ENCODE peak calls at places on chromosome 5, in four cellular contexts. One of them, this sample, is unnamed.
A peak's percentile ranks its signal among the peaks of the same experiment; 100 is the strongest.

GRCh38 chr5:61100425-61100824 is 61.8 kb downstream of the SMIM15 start:
- DNase-seq in transverse colon: no peak
- DNase-seq in stimulated activated CD8-positive, alpha-beta memory T cell treated with anti-CD3 and anti-CD28 coated beads, Interleukin-15, amount 100 ng/mL, for 4 hours: no peak
- DNase-seq in HT1080: no peak
- DNase-seq in this sample: no peak

GRCh38 chr5:159182691-159183090 is 26.7 kb downstream of the RNF145 start:
- DNase-seq in transverse colon: no peak
- DNase-seq in stimulated activated CD8-positive, alpha-beta memory T cell treated with anti-CD3 and anti-CD28 coated beads, Interleukin-15, amount 100 ng/mL, for 4 hours: no peak
- DNase-seq in HT1080: no peak
- DNase-seq in this sample: no peak

GRCh38 chr5:152177626-152178349 is 227.3 kb downstream of the NMUR2 start:
- DNase-seq in stimulated activated CD8-positive, alpha-beta memory T cell treated with anti-CD3 and anti-CD28 coated beads, Interleukin-15, amount 100 ng/mL, for 4 hours: no peak
- DNase-seq in transverse colon: no peak
- DNase-seq in HT1080: no peak
- DNase-seq in this sample: no peak

GRCh38 chr5:68460147-68460760 is 244.7 kb downstream of the PIK3R1 start:
- DNase-seq in transverse colon: peak; percentile 26
- DNase-seq in HT1080: peak; percentile 15
- DNase-seq in stimulated activated CD8-positive, alpha-beta memory T cell treated with anti-CD3 and anti-CD28 coated beads, Interleukin-15, amount 100 ng/mL, for 4 hours: no peak
- DNase-seq in this sample: no peak

GRCh38 chr5:31186672-31187267 is 6.7 kb upstream of the CDH6 start:
- DNase-seq in stimulated activated CD8-positive, alpha-beta memory T cell treated with anti-CD3 and anti-CD28 coated beads, Interleukin-15, amount 100 ng/mL, for 4 hours: no peak
- DNase-seq in transverse colon: no peak
- DNase-seq in HT1080: peak; percentile 19
- DNase-seq in this sample: no peak

GRCh38 chr5:68883441-68883840 is 210.4 kb upstream of the SLC30A5 start:
- DNase-seq in stimulated activated CD8-positive, alpha-beta memory T cell treated with anti-CD3 and anti-CD28 coated beads, Interleukin-15, amount 100 ng/mL, for 4 hours: no peak
- DNase-seq in HT1080: no peak
- DNase-seq in transverse colon: no peak
- DNase-seq in this sample: no peak

GRCh38 chr5:61933787-61934626 is 372.0 kb upstream of the KIF2A start:
- DNase-seq in HT1080: peak; percentile 35
- DNase-seq in stimulated activated CD8-positive, alpha-beta memory T cell treated with anti-CD3 and anti-CD28 coated beads, Interleukin-15, amount 100 ng/mL, for 4 hours: no peak
- DNase-seq in transverse colon: peak; percentile 58
- DNase-seq in this sample: no peak

GRCh38 chr5:17807069-17807468 is 172.8 kb downstream of the TAF11L14 start:
- DNase-seq in transverse colon: no peak
- DNase-seq in HT1080: no peak
- DNase-seq in stimulated activated CD8-positive, alpha-beta memory T cell treated with anti-CD3 and anti-CD28 coated beads, Interleukin-15, amount 100 ng/mL, for 4 hours: no peak
- DNase-seq in this sample: no peak

GRCh38 chr5:91255396-91256141 is 127.5 kb downstream of the ARRDC3 start:
- DNase-seq in stimulated activated CD8-positive, alpha-beta memory T cell treated with anti-CD3 and anti-CD28 coated beads, Interleukin-15, amount 100 ng/mL, for 4 hours: no peak
- DNase-seq in HT1080: no peak
- DNase-seq in transverse colon: no peak
- DNase-seq in this sample: no peak

GRCh38 chr5:31661257-31661656 is 22.3 kb downstream of the PDZD2 start:
- DNase-seq in transverse colon: no peak
- DNase-seq in stimulated activated CD8-positive, alpha-beta memory T cell treated with anti-CD3 and anti-CD28 coated beads, Interleukin-15, amount 100 ng/mL, for 4 hours: no peak
- DNase-seq in HT1080: no peak
- DNase-seq in this sample: no peak

GRCh38 chr5:18968966-18969365 is 1019.0 kb downstream of the CDH18 start:
- DNase-seq in stimulated activated CD8-positive, alpha-beta memory T cell treated with anti-CD3 and anti-CD28 coated beads, Interleukin-15, amount 100 ng/mL, for 4 hours: no peak
- DNase-seq in transverse colon: no peak
- DNase-seq in HT1080: peak; percentile 27
- DNase-seq in this sample: no peak

GRCh38 chr5:76604838-76605237 is 18.4 kb downstream of the F2RL2 start:
- DNase-seq in stimulated activated CD8-positive, alpha-beta memory T cell treated with anti-CD3 and anti-CD28 coated beads, Interleukin-15, amount 100 ng/mL, for 4 hours: no peak
- DNase-seq in transverse colon: no peak
- DNase-seq in HT1080: peak; percentile 44
- DNase-seq in this sample: no peak

GRCh38 chr5:61330879-61331406 is 1.1 kb upstream of the ZSWIM6 start:
- DNase-seq in HT1080: peak; percentile 71
- DNase-seq in transverse colon: peak; percentile 85
- DNase-seq in stimulated activated CD8-positive, alpha-beta memory T cell treated with anti-CD3 and anti-CD28 coated beads, Interleukin-15, amount 100 ng/mL, for 4 hours: peak; percentile 47
- DNase-seq in this sample: peak; percentile 60

GRCh38 chr5:159337291-159337974 is 7.1 kb upstream of the IL12B start:
- DNase-seq in HT1080: peak; percentile 92
- DNase-seq in transverse colon: no peak
- DNase-seq in stimulated activated CD8-positive, alpha-beta memory T cell treated with anti-CD3 and anti-CD28 coated beads, Interleukin-15, amount 100 ng/mL, for 4 hours: no peak
- DNase-seq in this sample: no peak